ENCODE peak calls at places on chromosomes 5 and 9, in seven cellular contexts. E is HL-60, X is A549, C is AG10803, Y is GM12865, L is fibroblast of pulmonary artery, Q is foreskin fibroblast. Z is an unnamed sample.

GRCh38 chr9:16540996-16541668 is 329.3 kb downstream of the BNC2 start:
- DNase-seq in E (no peak), X (no peak), C (peak), Y (no peak), L (no peak), Q (no peak), Z (peak)

GRCh38 chr5:170361600-170361999 is 27.6 kb downstream of the KCNMB1 start:
- DNase-seq in E (no peak), X (no peak), C (no peak), Y (no peak), L (no peak), Q (no peak), Z (no peak)

GRCh38 chr5:65760504-65761275 is 38.7 kb downstream of the NLN start:
- DNase-seq in E (no peak), X (no peak), C (peak), Y (peak), L (peak), Q (peak), Z (peak)

GRCh38 chr5:12272389-12272788 is 368.1 kb upstream of the CTNND2 start:
- DNase-seq in E (no peak), X (no peak), C (no peak), Y (no peak), L (no peak), Q (no peak), Z (no peak)

GRCh38 chr5:122126177-122126701 is 3.1 kb upstream of the ZNF474 start:
- DNase-seq in E (no peak), X (no peak), C (peak), Y (no peak), L (peak), Q (peak), Z (peak)

GRCh38 chr5:41835625-41836024 is 34.6 kb downstream of the OXCT1 start:
- DNase-seq in E (no peak), X (no peak), C (peak), Y (no peak), L (peak), Q (peak), Z (peak)

GRCh38 chr5:169091396-169091980 is 209.5 kb downstream of the SLIT3 start:
- DNase-seq in E (no peak), X (no peak), C (no peak), Y (no peak), L (no peak), Q (no peak), Z (no peak)

GRCh38 chr5:122942164-122942914 is 94.2 kb downstream of the PPIC start:
- DNase-seq in E (no peak), X (no peak), C (peak), Y (no peak), L (peak), Q (peak), Z (peak)

GRCh38 chr5:3301316-3301715 is 294.3 kb upstream of the IRX1 start:
- DNase-seq in E (no peak), X (no peak), C (no peak), Y (no peak), L (no peak), Q (no peak), Z (no peak)

GRCh38 chr5:176595386-176595943 is 14.5 kb downstream of the GPRIN1 start:
- DNase-seq in E (no peak), X (no peak), C (no peak), Y (no peak), L (no peak), Q (no peak), Z (no peak)

GRCh38 chr5:76737131-76737556 is 21.2 kb downstream of the F2R start:
- DNase-seq in E (no peak), X (no peak), C (no peak), Y (peak), L (no peak), Q (no peak), Z (no peak)

GRCh38 chr5:97475847-97476246 is 292.8 kb upstream of the RIOK2 start:
- DNase-seq in E (no peak), X (no peak), C (no peak), Y (no peak), L (no peak), Q (no peak), Z (no peak)

GRCh38 chr5:88322785-88323184 is 54.1 kb upstream of the TMEM161B start:
- DNase-seq in E (no peak), X (no peak), C (no peak), Y (no peak), L (no peak), Q (no peak), Z (no peak)

GRCh38 chr5:87899109-87900100 is 369.2 kb downstream of the TMEM161B start:
- DNase-seq in E (no peak), X (no peak), C (no peak), Y (peak), L (no peak), Q (peak), Z (no peak)

GRCh38 chr5:60703944-60704343 is 4.0 kb upstream of the DEPDC1B start:
- DNase-seq in E (no peak), X (no peak), C (no peak), Y (no peak), L (no peak), Q (no peak), Z (no peak)

GRCh38 chr9:37369671-37370070 is 52.8 kb upstream of the GRHPR start:
- DNase-seq in E (no peak), X (no peak), C (no peak), Y (peak), L (no peak), Q (no peak), Z (no peak)

GRCh38 chr5:159166416-159166815 is 42.9 kb downstream of the RNF145 start:
- DNase-seq in E (no peak), X (no peak), C (no peak), Y (no peak), L (no peak), Q (no peak), Z (no peak)

GRCh38 chr5:171162602-171163001 is 146.4 kb upstream of the TLX3 start:
- DNase-seq in E (peak), X (peak), C (no peak), Y (peak), L (peak), Q (peak), Z (no peak)

GRCh38 chr9:136535070-136535469 is 10.8 kb downstream of the NOTCH1 start:
- DNase-seq in E (peak), X (no peak), C (no peak), Y (peak), L (no peak), Q (no peak), Z (no peak)

GRCh38 chr5:157252741-157253465 is 13.0 kb upstream of the CYFIP2 start:
- DNase-seq in E (no peak), X (no peak), C (peak), Y (peak), L (peak), Q (peak), Z (peak)

GRCh38 chr5:143051244-143052058 is 281.3 kb downstream of the ARHGAP26 start:
- DNase-seq in E (peak), X (no peak), C (peak), Y (peak), L (peak), Q (peak), Z (peak)

GRCh38 chr9:127907867-127908659 is 8.7 kb upstream of the ST6GALNAC6 start:
- DNase-seq in E (no peak), X (no peak), C (no peak), Y (no peak), L (no peak), Q (no peak), Z (no peak)

GRCh38 chr5:127406326-127407121 is 110.9 kb upstream of the PRRC1 start:
- DNase-seq in E (no peak), X (no peak), C (no peak), Y (no peak), L (no peak), Q (no peak), Z (no peak)

GRCh38 chr9:134604834-134605233 is 36.8 kb upstream of the COL5A1 start:
- DNase-seq in E (no peak), X (no peak), C (no peak), Y (no peak), L (no peak), Q (no peak), Z (no peak)

GRCh38 chr5:127909078-127909477 is 174.5 kb upstream of the SLC12A2 start:
- DNase-seq in E (peak), X (peak), C (peak), Y (peak), L (peak), Q (peak), Z (peak)

GRCh38 chr5:11182441-11183080 is 421.5 kb upstream of the DAP start:
- DNase-seq in E (peak), X (peak), C (peak), Y (peak), L (peak), Q (peak), Z (peak)

GRCh38 chr9:17389026-17389425 is 189.8 kb upstream of the SH3GL2 start:
- DNase-seq in E (no peak), X (no peak), C (no peak), Y (no peak), L (no peak), Q (no peak), Z (no peak)

GRCh38 chr5:150428106-150428876 is 15.6 kb upstream of the CD74 start:
- DNase-seq in E (no peak), X (no peak), C (no peak), Y (no peak), L (peak), Q (no peak), Z (peak)

GRCh38 chr5:6686916-6687409 is 26.3 kb upstream of the TENT4A start:
- DNase-seq in E (no peak), X (no peak), C (peak), Y (no peak), L (peak), Q (peak), Z (peak)

GRCh38 chr5:149730620-149731331 is 666 bp downstream of the PPARGC1B start:
- DNase-seq in E (peak), X (peak), C (no peak), Y (peak), L (no peak), Q (no peak), Z (no peak)

GRCh38 chr9:35488019-35488418 is 1.9 kb upstream of the RUSC2 start:
- DNase-seq in E (no peak), X (no peak), C (peak), Y (no peak), L (no peak), Q (peak), Z (no peak)

GRCh38 chr9:35488566-35489312 is 1.2 kb upstream of the RUSC2 start:
- DNase-seq in E (no peak), X (no peak), C (no peak), Y (no peak), L (no peak), Q (no peak), Z (no peak)

GRCh38 chr9:35490155-35490909 is 421 bp downstream of the RUSC2 start:
- DNase-seq in E (no peak), X (peak), C (no peak), Y (no peak), L (no peak), Q (no peak), Z (no peak)

GRCh38 chr9:35490910-35491465 is 1.1 kb downstream of the RUSC2 start:
- DNase-seq in E (no peak), X (no peak), C (no peak), Y (no peak), L (peak), Q (no peak), Z (peak)

GRCh38 chr9:35489313-35490154 is at the start of gene RUSC2:
- DNase-seq in E (peak), X (peak), C (peak), Y (peak), L (peak), Q (peak), Z (peak)
- H3K4me3 ChIP-seq in E (peak), X (peak), C (peak), Y (peak), L (peak), Q (peak), Z (peak)

DNA sequence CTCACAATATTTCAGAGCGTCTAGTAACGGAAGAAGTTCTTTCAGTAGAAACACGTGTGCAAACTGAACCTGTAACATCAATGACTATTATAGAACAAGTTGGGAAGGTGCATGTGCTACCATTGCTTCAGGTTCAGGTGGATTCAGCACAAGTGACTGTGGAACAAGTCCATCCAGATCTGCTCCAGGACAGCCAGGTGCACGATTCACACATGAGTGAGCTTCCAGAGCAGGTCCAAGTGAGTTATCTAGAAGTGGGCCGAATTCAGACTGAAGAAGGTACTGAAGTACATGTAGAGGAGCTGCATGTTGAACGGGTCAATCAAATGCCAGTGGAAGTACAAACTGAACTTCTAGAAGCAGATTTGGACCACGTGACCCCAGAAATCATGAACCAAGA is 17.4 kb upstream of the NIM1K start:
- DNase-seq in E (no peak), X (no peak), C (no peak), Y (no peak), L (no peak), Q (no peak), Z (no peak)
- H3K4me3 ChIP-seq in E (no peak), X (no peak), C (no peak), Y (no peak), L (no peak), Q (no peak), Z (no peak)

GRCh38 chr9:96720435-96720834 is 57.5 kb downstream of the ZNF510 start:
- DNase-seq in E (no peak), X (no peak), C (no peak), Y (no peak), L (no peak), Q (no peak), Z (no peak)

GRCh38 chr9:96721303-96721702 is 56.6 kb downstream of the ZNF510 start:
- DNase-seq in E (no peak), X (no peak), C (no peak), Y (no peak), L (no peak), Q (no peak), Z (no peak)

GRCh38 chr9:96725576-96725975 is 52.3 kb downstream of the ZNF510 start:
- DNase-seq in E (no peak), X (no peak), C (no peak), Y (no peak), L (no peak), Q (no peak), Z (no peak)

GRCh38 chr9:96721731-96722429 is 56.0 kb downstream of the ZNF510 start:
- DNase-seq in E (no peak), X (no peak), C (no peak), Y (no peak), L (no peak), Q (no peak), Z (no peak)

GRCh38 chr9:96719538-96720315 is 58.2 kb downstream of the ZNF510 start:
- DNase-seq in E (no peak), X (no peak), C (no peak), Y (no peak), L (no peak), Q (no peak), Z (no peak)
- H3K4me3 ChIP-seq in E (no peak), X (no peak), C (no peak), Y (no peak), L (no peak), Q (no peak), Z (no peak)

GRCh38 chr5:132466453-132467291 is 23.9 kb downstream of the IRF1 start:
- DNase-seq in E (peak), X (no peak), C (peak), Y (peak), L (peak), Q (no peak), Z (no peak)

GRCh38 chr5:132465095-132465707 is 25.4 kb downstream of the IRF1 start:
- DNase-seq in E (no peak), X (no peak), C (no peak), Y (no peak), L (no peak), Q (no peak), Z (no peak)

GRCh38 chr5:132463808-132464154 is 26.8 kb downstream of the IRF1 start:
- DNase-seq in E (no peak), X (no peak), C (no peak), Y (no peak), L (no peak), Q (no peak), Z (no peak)

GRCh38 chr5:132462856-132463745 is 27.5 kb downstream of the IRF1 start:
- DNase-seq in E (no peak), X (no peak), C (no peak), Y (no peak), L (no peak), Q (no peak), Z (no peak)

GRCh38 chr5:132464155-132464939 is 26.2 kb downstream of the IRF1 start:
- DNase-seq in E (no peak), X (no peak), C (peak), Y (peak), L (no peak), Q (no peak), Z (no peak)
- H3K4me3 ChIP-seq in E (no peak), X (no peak), C (peak), Y (no peak), L (no peak), Q (no peak), Z (no peak)

DNA sequence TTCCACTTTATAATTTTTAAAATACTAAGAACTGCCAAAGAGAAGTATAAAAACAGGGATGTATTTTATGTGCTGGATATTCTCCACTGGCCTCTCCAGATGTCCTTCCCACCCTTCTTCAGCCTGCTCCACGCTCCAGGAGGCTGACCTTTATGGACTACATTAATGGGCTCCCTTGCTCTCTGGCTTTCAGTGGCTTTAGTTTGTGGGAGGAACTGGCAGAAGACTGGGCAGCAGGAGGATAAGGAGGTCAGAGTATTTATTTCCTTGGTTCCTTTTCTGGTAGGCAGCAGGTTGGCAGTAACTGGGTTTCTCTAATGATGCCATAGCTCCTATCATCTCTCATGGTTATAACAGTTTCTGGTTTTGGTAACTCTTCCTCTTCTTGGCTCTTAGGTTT is 133.9 kb downstream of the PAM start:
- DNase-seq in E (no peak), X (no peak), C (no peak), Y (no peak), L (no peak), Q (no peak), Z (no peak)
- H3K4me3 ChIP-seq in E (no peak), X (no peak), C (no peak), Y (no peak), L (no peak), Q (no peak), Z (no peak)

GRCh38 chr5:4777435-4777834 is 362.7 kb upstream of the ADAMTS16 start:
- DNase-seq in E (no peak), X (no peak), C (no peak), Y (no peak), L (no peak), Q (no peak), Z (no peak)

GRCh38 chr5:4785971-4786370 is 354.2 kb upstream of the ADAMTS16 start:
- DNase-seq in E (no peak), X (no peak), C (no peak), Y (no peak), L (no peak), Q (no peak), Z (no peak)

GRCh38 chr5:4781312-4781711 is 358.8 kb upstream of the ADAMTS16 start:
- DNase-seq in E (no peak), X (no peak), C (no peak), Y (no peak), L (no peak), Q (no peak), Z (no peak)
- H3K4me3 ChIP-seq in E (no peak), X (no peak), C (no peak), Y (no peak), L (no peak), Q (no peak), Z (no peak)

GRCh38 chr9:89956907-89957306 is 352.1 kb downstream of the GADD45G start:
- DNase-seq in E (no peak), X (no peak), C (no peak), Y (no peak), L (no peak), Q (no peak), Z (no peak)

GRCh38 chr9:89963280-89963679 is 358.5 kb downstream of the GADD45G start:
- DNase-seq in E (no peak), X (no peak), C (no peak), Y (no peak), L (no peak), Q (no peak), Z (no peak)

GRCh38 chr9:89956331-89956730 is 351.5 kb downstream of the GADD45G start:
- DNase-seq in E (no peak), X (no peak), C (no peak), Y (no peak), L (no peak), Q (no peak), Z (no peak)

GRCh38 chr9:89967527-89967926 is 362.7 kb downstream of the GADD45G start:
- DNase-seq in E (no peak), X (no peak), C (no peak), Y (no peak), L (no peak), Q (no peak), Z (no peak)

DNA sequence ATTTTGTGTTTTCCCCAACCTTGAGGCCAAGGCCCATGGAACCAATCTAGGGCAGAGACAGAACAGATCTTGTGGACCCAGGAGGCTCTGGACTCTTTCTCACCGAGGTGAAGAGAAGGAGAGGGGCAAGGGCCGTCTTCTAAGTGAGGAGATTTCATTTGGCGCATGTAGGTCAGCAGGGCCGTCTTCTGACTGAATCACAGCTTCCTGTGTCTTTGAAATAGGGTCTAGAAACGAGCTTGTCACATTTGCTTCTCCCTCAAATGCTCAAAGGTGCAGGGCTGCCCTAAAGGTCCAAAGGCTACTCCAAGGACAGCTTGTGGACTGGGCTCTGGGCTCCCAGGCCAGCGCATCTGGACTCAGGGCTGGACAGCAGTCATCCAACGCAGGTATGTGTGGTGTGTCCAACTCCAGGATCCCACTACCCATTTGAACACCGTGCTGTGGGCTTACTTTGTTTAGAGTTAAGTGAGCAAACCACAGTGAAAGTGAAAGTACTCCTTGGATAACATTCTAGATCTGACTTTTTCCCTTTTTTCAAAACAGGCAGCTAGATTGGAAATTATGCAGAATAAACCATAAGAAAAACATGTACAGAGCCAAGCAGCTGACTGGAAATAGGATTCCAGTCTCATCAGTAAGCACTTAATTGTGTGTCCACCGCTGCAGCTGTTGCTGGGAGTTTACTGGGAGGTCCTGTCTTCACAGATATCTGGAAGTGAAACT is 357.0 kb downstream of the GADD45G start:
- DNase-seq in E (no peak), X (no peak), C (peak), Y (no peak), L (no peak), Q (no peak), Z (peak)
- H3K4me3 ChIP-seq in E (no peak), X (no peak), C (peak), Y (no peak), L (no peak), Q (no peak), Z (no peak)